ENCODE peak calls at places on chromosome 10, in nine cellular contexts. J, L, T, V, B, F, H, Z and W are unnamed samples.

GRCh38 chr10:50600286-50600685 is 23.5 kb downstream of the SGMS1 start:
- DNase-seq in J (no peak), L (no peak), T (no peak), V (no peak), B (no peak), F (no peak), H (no peak), Z (no peak), W (no peak)

GRCh38 chr10:122244001-122244715 is 26.9 kb upstream of the BTBD16 start:
- DNase-seq in J (no peak), L (peak; percentile 54), T (no peak), V (no peak), B (no peak), F (no peak), H (no peak), Z (no peak), W (no peak)

GRCh38 chr10:113169853-113170455 is 219.9 kb downstream of the TCF7L2 start:
- DNase-seq in J (no peak), L (no peak), T (no peak), V (no peak), B (no peak), F (no peak), H (no peak), Z (no peak), W (no peak)

GRCh38 chr10:93790454-93790853 is 32.7 kb downstream of the LGI1 start:
- DNase-seq in J (no peak), L (no peak), T (no peak), V (no peak), B (no peak), F (no peak), H (no peak), Z (no peak), W (no peak)

GRCh38 chr10:83892737-83893136 is 246.6 kb upstream of the GHITM start:
- DNase-seq in J (no peak), L (no peak), T (no peak), V (no peak), B (no peak), F (no peak), H (no peak), Z (no peak), W (no peak)

GRCh38 chr10:100728928-100729876 is 16.2 kb upstream of the PAX2 start:
- DNase-seq in J (no peak), L (no peak), T (peak; percentile 13), V (peak; percentile 37), B (no peak), F (no peak), H (peak; percentile 62), Z (no peak), W (peak; percentile 23)

GRCh38 chr10:74585231-74586087 is 240.9 kb upstream of the KAT6B start:
- DNase-seq in J (peak; percentile 10), L (no peak), T (peak; percentile 0), V (no peak), B (peak; percentile 52), F (no peak), H (no peak), Z (no peak), W (no peak)

GRCh38 chr10:99410876-99411275 is 19.5 kb downstream of the GOT1 start:
- DNase-seq in J (no peak), L (no peak), T (no peak), V (no peak), B (no peak), F (no peak), H (no peak), Z (no peak), W (no peak)

GRCh38 chr10:56319386-56319785 is 41.7 kb downstream of the ZWINT start:
- DNase-seq in J (peak; percentile 4), L (no peak), T (peak; percentile 76), V (peak; percentile 20), B (no peak), F (no peak), H (no peak), Z (no peak), W (peak; percentile 3)

GRCh38 chr10:132057191-132057681 is 8.5 kb upstream of the JAKMIP3 start:
- DNase-seq in J (no peak), L (no peak), T (no peak), V (no peak), B (no peak), F (no peak), H (no peak), Z (no peak), W (no peak)

GRCh38 chr10:123935680-123936079 is 44.1 kb upstream of the CPXM2 start:
- DNase-seq in J (no peak), L (no peak), T (no peak), V (no peak), B (no peak), F (no peak), H (no peak), Z (no peak), W (no peak)

GRCh38 chr10:71255540-71255816 is 43.1 kb downstream of the UNC5B start:
- DNase-seq in J (no peak), L (no peak), T (no peak), V (no peak), B (no peak), F (no peak), H (no peak), Z (no peak), W (no peak)

GRCh38 chr10:114265392-114266053 is 26.5 kb downstream of the VWA2 start:
- DNase-seq in J (no peak), L (no peak), T (no peak), V (no peak), B (no peak), F (no peak), H (no peak), Z (peak; percentile 41), W (no peak)

GRCh38 chr10:67670401-67670800 is 25.6 kb downstream of the CTNNA3 start:
- DNase-seq in J (peak; percentile 19), L (no peak), T (peak; percentile 16), V (no peak), B (no peak), F (no peak), H (no peak), Z (no peak), W (no peak)

GRCh38 chr10:113665806-113666354 is 2.0 kb upstream of the NRAP start:
- DNase-seq in J (peak; percentile 54), L (no peak), T (peak; percentile 93), V (peak; percentile 91), B (no peak), F (no peak), H (peak; percentile 60), Z (peak; percentile 57), W (peak; percentile 81)

GRCh38 chr10:30534465-30535144 is 94.9 kb downstream of the LYZL2 start:
- DNase-seq in J (peak; percentile 59), L (peak; percentile 82), T (peak; percentile 67), V (peak; percentile 75), B (peak; percentile 68), F (peak; percentile 33), H (peak; percentile 76), Z (peak; percentile 50), W (peak; percentile 64)

GRCh38 chr10:7605565-7606295 is 61.0 kb downstream of the ITIH5 start:
- DNase-seq in J (no peak), L (no peak), T (peak; percentile 18), V (no peak), B (no peak), F (no peak), H (no peak), Z (no peak), W (no peak)

GRCh38 chr10:88032566-88032965 is 169.1 kb downstream of the PTEN start:
- DNase-seq in J (peak; percentile 67), L (no peak), T (peak; percentile 86), V (peak; percentile 77), B (no peak), F (no peak), H (peak; percentile 37), Z (no peak), W (peak; percentile 78)

GRCh38 chr10:2633630-2634029 is 433.7 kb upstream of the PFKP start:
- DNase-seq in J (no peak), L (no peak), T (no peak), V (no peak), B (no peak), F (no peak), H (no peak), Z (no peak), W (no peak)

GRCh38 chr10:78277734-78278404 is 244.2 kb downstream of the RPS24 start:
- DNase-seq in J (peak; percentile 66), L (peak; percentile 77), T (peak; percentile 75), V (peak; percentile 67), B (no peak), F (no peak), H (no peak), Z (peak; percentile 74), W (peak; percentile 82)

GRCh38 chr10:113272511-113272910 is 280.3 kb upstream of the HABP2 start:
- DNase-seq in J (no peak), L (no peak), T (no peak), V (no peak), B (no peak), F (no peak), H (no peak), Z (no peak), W (no peak)

GRCh38 chr10:19888061-19888660 is 71.9 kb downstream of the PLXDC2 start:
- DNase-seq in J (no peak), L (no peak), T (no peak), V (no peak), B (no peak), F (no peak), H (no peak), Z (no peak), W (no peak)

GRCh38 chr10:125979976-125980375 is 83.6 kb downstream of the FANK1 start:
- DNase-seq in J (peak; percentile 66), L (no peak), T (no peak), V (no peak), B (no peak), F (no peak), H (no peak), Z (no peak), W (no peak)

GRCh38 chr10:78656815-78657621 is 411.7 kb upstream of the ZMIZ1 start:
- DNase-seq in J (no peak), L (no peak), T (no peak), V (no peak), B (no peak), F (peak; percentile 14), H (no peak), Z (no peak), W (no peak)

GRCh38 chr10:11861341-11861740 is 38.2 kb downstream of the PROSER2 start:
- DNase-seq in J (no peak), L (peak; percentile 43), T (no peak), V (no peak), B (no peak), F (no peak), H (no peak), Z (no peak), W (no peak)

GRCh38 chr10:117411440-117412428 is 36.5 kb upstream of the PDZD8 start:
- DNase-seq in J (no peak), L (no peak), T (no peak), V (no peak), B (no peak), F (no peak), H (no peak), Z (no peak), W (no peak)

GRCh38 chr10:47370015-47370767 is 13.9 kb downstream of the ZNF488 start:
- DNase-seq in J (no peak), L (peak; percentile 48), T (no peak), V (no peak), B (no peak), F (no peak), H (no peak), Z (no peak), W (no peak)

GRCh38 chr10:118007773-118008172 is 39.0 kb downstream of the RAB11FIP2 start:
- DNase-seq in J (peak; percentile 4), L (no peak), T (peak; percentile 12), V (no peak), B (no peak), F (no peak), H (no peak), Z (no peak), W (no peak)

GRCh38 chr10:124306922-124307371 is 111.8 kb downstream of the OAT start:
- DNase-seq in J (peak; percentile 58), L (peak; percentile 60), T (no peak), V (peak; percentile 19), B (no peak), F (no peak), H (no peak), Z (no peak), W (no peak)

GRCh38 chr10:132988988-132989387 is 46.6 kb upstream of the CFAP46 start:
- DNase-seq in J (no peak), L (no peak), T (no peak), V (no peak), B (no peak), F (no peak), H (no peak), Z (no peak), W (no peak)

GRCh38 chr10:4169448-4169847 is 384.4 kb upstream of the KLF6 start:
- DNase-seq in J (no peak), L (no peak), T (no peak), V (no peak), B (no peak), F (no peak), H (no peak), Z (no peak), W (no peak)